ENCODE peak calls at places on chromosomes 16 and 17, in four cellular contexts. One of them, this sample, is unnamed.

GRCh38 chr17:55334285-55334684 is 69.5 kb downstream of the HLF start:
- DNase-seq in stomach: no peak
- DNase-seq in A549: peak; percentile 16
- DNase-seq in ovary: no peak
- DNase-seq in this sample: no peak

GRCh38 chr16:35881654-35882053 is 2422.2 kb downstream of the TP53TG3F start:
- DNase-seq in stomach: no peak
- DNase-seq in A549: no peak
- DNase-seq in ovary: no peak
- DNase-seq in this sample: no peak

GRCh38 chr16:73713817-73714495 is 582.7 kb upstream of the PSMD7 start:
- DNase-seq in stomach: no peak
- DNase-seq in A549: peak; percentile 29
- DNase-seq in ovary: no peak
- DNase-seq in this sample: no peak

GRCh38 chr17:4908301-4908700 is 5.4 kb upstream of the CHRNE start:
- DNase-seq in stomach: no peak
- DNase-seq in A549: no peak
- DNase-seq in ovary: no peak
- DNase-seq in this sample: no peak

GRCh38 chr17:50319630-50320029 is 26.3 kb upstream of the XYLT2 start:
- DNase-seq in stomach: no peak
- DNase-seq in A549: no peak
- DNase-seq in ovary: no peak
- DNase-seq in this sample: no peak

GRCh38 chr16:22210854-22211253 is 4.8 kb downstream of the EEF2K start:
- DNase-seq in stomach: no peak
- DNase-seq in A549: no peak
- DNase-seq in ovary: no peak
- DNase-seq in this sample: no peak

GRCh38 chr17:42675348-42675983 is 1.3 kb downstream of the PLEKHH3 start:
- DNase-seq in stomach: peak; percentile 77
- DNase-seq in A549: no peak
- DNase-seq in ovary: peak; percentile 83
- DNase-seq in this sample: no peak

GRCh38 chr17:49404371-49404770 is 10.3 kb downstream of the PHB1 start:
- DNase-seq in stomach: no peak
- DNase-seq in A549: no peak
- DNase-seq in ovary: no peak
- DNase-seq in this sample: peak; percentile 57

GRCh38 chr16:67659675-67660563 is at the start of gene ACD:
- DNase-seq in stomach: peak; percentile 92
- DNase-seq in A549: peak; percentile 90
- DNase-seq in ovary: peak; percentile 96
- DNase-seq in this sample: peak; percentile 96

GRCh38 chr16:67661864-67662652 is 1.3 kb downstream of the PARD6A start:
- DNase-seq in stomach: no peak
- DNase-seq in A549: no peak
- DNase-seq in ovary: no peak
- DNase-seq in this sample: peak; percentile 64

GRCh38 chr16:67658849-67659674 is 998 bp downstream of the ACD start:
- DNase-seq in stomach: no peak
- DNase-seq in A549: no peak
- DNase-seq in ovary: peak; percentile 34
- DNase-seq in this sample: peak; percentile 66

GRCh38 chr16:67661101-67661661 is 421 bp downstream of the PARD6A start:
- DNase-seq in stomach: no peak
- DNase-seq in A549: peak; percentile 41
- DNase-seq in ovary: no peak
- DNase-seq in this sample: peak; percentile 73

DNA sequence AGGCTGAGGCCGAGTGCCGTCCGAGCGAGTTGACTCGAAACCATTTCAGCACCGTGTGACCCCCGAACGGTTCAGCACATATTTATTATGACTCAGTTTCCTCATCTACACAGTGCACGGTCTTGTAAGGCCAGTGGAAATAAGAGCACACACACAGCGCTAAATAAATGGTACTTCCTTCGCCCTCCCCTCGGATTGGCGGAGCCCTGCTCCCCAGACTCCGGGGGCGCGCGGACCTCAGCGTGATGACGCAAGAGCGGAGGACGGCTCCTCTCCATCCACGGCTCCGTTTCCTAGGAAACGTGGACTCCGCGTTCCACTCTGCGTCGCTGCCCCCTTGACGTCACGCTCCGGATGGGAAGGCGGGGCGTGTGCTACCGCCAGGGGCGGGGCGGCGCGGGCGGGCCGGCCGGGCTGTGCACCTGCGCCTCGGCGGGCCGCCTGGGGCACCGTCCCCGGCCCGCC is at the start of gene PARD6A:
- DNase-seq in stomach: peak; percentile 94
- DNase-seq in A549: peak; percentile 96
- DNase-seq in ovary: peak; percentile 94
- DNase-seq in this sample: peak; percentile 99
- TF ChIP-seq EP300 in stomach: no peak
- TF ChIP-seq EP300 in A549: no peak
- TF ChIP-seq EP300 in ovary: peak; percentile 81
- TF ChIP-seq EP300 in this sample: peak; percentile 42

DNA sequence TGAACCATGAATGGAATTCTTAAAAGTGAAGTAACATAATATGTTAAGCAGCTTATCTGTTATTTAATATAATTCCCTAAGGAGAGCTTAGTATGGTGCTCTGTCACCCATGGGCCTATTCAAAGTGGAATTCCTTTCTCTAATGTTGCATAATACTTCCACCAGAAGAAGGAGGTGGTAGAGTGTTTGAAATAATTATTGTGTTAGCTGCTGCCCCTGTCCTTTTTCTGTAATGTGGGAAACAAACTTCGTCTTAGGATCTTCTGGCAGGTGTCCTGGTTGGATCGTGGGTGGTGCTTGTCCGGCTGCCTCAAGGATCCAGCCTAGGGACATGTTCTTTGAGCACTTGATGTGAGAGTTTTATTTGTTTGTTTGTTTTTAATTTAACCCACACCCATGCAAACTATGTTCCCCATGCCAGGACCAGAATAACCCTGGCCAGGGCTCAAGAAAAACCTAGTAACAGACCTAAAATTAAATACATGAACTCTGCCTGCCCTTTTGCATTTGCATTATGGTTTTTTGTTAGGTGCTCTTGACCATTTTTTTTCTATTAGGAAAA is 46.1 kb downstream of the ZNRF1 start:
- DNase-seq in stomach: no peak
- DNase-seq in A549: peak; percentile 48
- DNase-seq in ovary: peak; percentile 28
- DNase-seq in this sample: peak; percentile 77
- TF ChIP-seq EP300 in stomach: no peak
- TF ChIP-seq EP300 in A549: no peak
- TF ChIP-seq EP300 in ovary: no peak
- TF ChIP-seq EP300 in this sample: no peak

GRCh38 chr17:60738287-60738686 is 60.6 kb downstream of the BCAS3 start:
- DNase-seq in stomach: no peak
- DNase-seq in A549: no peak
- DNase-seq in ovary: no peak
- DNase-seq in this sample: no peak
- TF ChIP-seq EP300 in stomach: no peak
- TF ChIP-seq EP300 in A549: no peak
- TF ChIP-seq EP300 in ovary: no peak
- TF ChIP-seq EP300 in this sample: no peak

DNA sequence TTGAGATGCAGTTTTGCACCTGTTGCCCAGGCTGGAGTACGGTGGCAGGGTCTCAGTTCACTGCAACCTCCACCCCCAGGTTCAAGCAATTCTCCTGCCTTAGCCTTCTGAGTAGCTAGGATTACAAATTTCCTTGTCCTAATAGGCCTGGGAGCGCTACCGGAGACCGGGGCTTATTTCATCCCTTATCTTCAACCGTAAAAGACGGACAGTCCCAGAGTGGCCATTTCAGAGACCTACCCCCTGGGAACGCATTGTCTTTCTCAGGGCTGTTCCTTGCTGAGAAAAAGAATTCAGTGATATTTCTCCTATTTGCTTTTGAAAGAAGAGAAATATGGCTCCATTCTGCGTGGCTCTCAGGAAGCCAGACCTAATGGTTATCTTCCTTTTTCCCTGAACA is 39.6 kb upstream of the GINS3 start:
- DNase-seq in stomach: no peak
- DNase-seq in A549: no peak
- DNase-seq in ovary: no peak
- DNase-seq in this sample: no peak
- TF ChIP-seq EP300 in stomach: no peak
- TF ChIP-seq EP300 in A549: no peak
- TF ChIP-seq EP300 in ovary: no peak
- TF ChIP-seq EP300 in this sample: no peak